ENCODE peak calls at places on chromosomes 6 and 20, in four cellular contexts. V is GM23338; B is activated T-helper 1 cell treated with anti-CD3 and anti-CD28 coated beads, Interleukin-12 subunit alpha, Interleukin-12 subunit beta, Interleukin-2, Interleukin-4 antibody, amounts not matched to agents 30 ng/mL and 10 ng/mL and 1 ng/mL, durations not matched to agents 14 hours and 24 hours and 36 hours; E is stimulated activated CD4-positive, alpha-beta T cell treated with anti-CD3 and anti-CD28 coated beads, Interleukin-4, amount 100 ng/mL, for 48 hours. W is an unnamed sample.

GRCh38 chr6:41280658-41281057 is 5.8 kb downstream of the TREM1 start:
- DNase-seq in V (no peak), B (no peak), E (no peak), W (no peak)

GRCh38 chr20:58179432-58180099 is 48.9 kb downstream of the ANKRD60 start:
- DNase-seq in V (peak; percentile 80), B (peak; percentile 57), E (peak; percentile 34), W (peak; percentile 90)

GRCh38 chr20:59831024-59831900 is 102.2 kb downstream of the SYCP2 start:
- DNase-seq in V (peak; percentile 21), B (no peak), E (no peak), W (peak; percentile 43)

GRCh38 chr20:44028868-44029847 is 114.5 kb downstream of the TOX2 start:
- DNase-seq in V (no peak), B (peak; percentile 24), E (no peak), W (no peak)

GRCh38 chr20:39885975-39886649 is 802.9 kb downstream of the MAFB start:
- DNase-seq in V (peak; percentile 94), B (no peak), E (no peak), W (peak; percentile 87)

GRCh38 chr6:35468980-35469710 is 944 bp downstream of the RPL10A start:
- DNase-seq in V (no peak), B (no peak), E (no peak), W (peak; percentile 68)

GRCh38 chr6:21953831-21954801 is 342.7 kb downstream of the PRL start:
- DNase-seq in V (peak; percentile 9), B (no peak), E (no peak), W (peak; percentile 65)

GRCh38 chr6:163922562-163922961 is 508.0 kb downstream of the QKI start:
- DNase-seq in V (no peak), B (no peak), E (no peak), W (no peak)

GRCh38 chr20:44142416-44142815 is 44.6 kb downstream of the JPH2 start:
- DNase-seq in V (no peak), B (no peak), E (no peak), W (no peak)

GRCh38 chr6:20025681-20026080 is 186.6 kb downstream of the MBOAT1 start:
- DNase-seq in V (no peak), B (no peak), E (no peak), W (no peak)

GRCh38 chr6:16742116-16742515 is 19.1 kb downstream of the ATXN1 start:
- DNase-seq in V (no peak), B (no peak), E (no peak), W (no peak)

GRCh38 chr6:16314311-16314710 is 75.9 kb downstream of the GMPR start:
- DNase-seq in V (no peak), B (no peak), E (no peak), W (peak; percentile 10)

GRCh38 chr6:43176423-43176786 is 5.3 kb downstream of the SRF start:
- DNase-seq in V (no peak), B (no peak), E (no peak), W (no peak)

GRCh38 chr6:79676785-79677736 is 45.9 kb downstream of the SH3BGRL2 start:
- DNase-seq in V (no peak), B (no peak), E (no peak), W (no peak)

GRCh38 chr6:112178846-112179245 is 75.5 kb downstream of the LAMA4 start:
- DNase-seq in V (no peak), B (no peak), E (no peak), W (no peak)

GRCh38 chr6:139648430-139649000 is 274.1 kb upstream of the CITED2 start:
- DNase-seq in V (no peak), B (no peak), E (no peak), W (no peak)

GRCh38 chr6:39313526-39314272 is 520 bp downstream of the KCNK17 start:
- DNase-seq in V (peak; percentile 83), B (no peak), E (no peak), W (peak; percentile 77)

GRCh38 chr6:158037771-158038170 is 56.1 kb downstream of the SYNJ2 start:
- DNase-seq in V (no peak), B (no peak), E (no peak), W (no peak)

GRCh38 chr6:44475779-44476434 is 88.4 kb downstream of the CDC5L start:
- DNase-seq in V (peak; percentile 90), B (peak; percentile 61), E (peak; percentile 64), W (peak; percentile 98)

GRCh38 chr6:16901777-16902176 is 140.5 kb upstream of the ATXN1 start:
- DNase-seq in V (no peak), B (no peak), E (no peak), W (no peak)

GRCh38 chr6:87483929-87484328 is 11.2 kb downstream of the SLC35A1 start:
- DNase-seq in V (peak; percentile 87), B (no peak), E (no peak), W (peak; percentile 94)

GRCh38 chr6:80425089-80425823 is 318.8 kb downstream of the BCKDHB start:
- DNase-seq in V (no peak), B (no peak), E (no peak), W (no peak)

GRCh38 chr20:41592516-41593192 is 25.5 kb downstream of the CHD6 start:
- DNase-seq in V (no peak), B (no peak), E (no peak), W (no peak)

GRCh38 chr6:76684881-76685280 is 612.4 kb upstream of the IMPG1 start:
- DNase-seq in V (peak; percentile 74), B (no peak), E (no peak), W (peak; percentile 59)

GRCh38 chr6:148068391-148068790 is 274.2 kb upstream of the SASH1 start:
- DNase-seq in V (no peak), B (no peak), E (no peak), W (no peak)

GRCh38 chr20:33999025-33999629 is 5.4 kb downstream of the RALY start:
- DNase-seq in V (no peak), B (no peak), E (no peak), W (no peak)

GRCh38 chr6:7919871-7920270 is 9.3 kb upstream of the TXNDC5 start:
- DNase-seq in V (peak; percentile 27), B (no peak), E (peak; percentile 45), W (peak; percentile 45)

GRCh38 chr6:4664117-4664626 is 112.0 kb upstream of the CDYL start:
- DNase-seq in V (no peak), B (no peak), E (no peak), W (no peak)

GRCh38 chr20:41213150-41213820 is 75.9 kb downstream of the PLCG1 start:
- DNase-seq in V (no peak), B (no peak), E (no peak), W (no peak)

GRCh38 chr20:32871622-32872160 is 13.0 kb downstream of the EFCAB8 start:
- DNase-seq in V (no peak), B (no peak), E (no peak), W (no peak)

GRCh38 chr20:46802696-46803445 is 91.8 kb upstream of the EYA2 start:
- DNase-seq in V (no peak), B (no peak), E (no peak), W (no peak)

GRCh38 chr20:37816726-37817125 is 86.2 kb upstream of the VSTM2L start:
- DNase-seq in V (no peak), B (no peak), E (no peak), W (no peak)

GRCh38 chr6:33450434-33450833 is 3.9 kb upstream of the ZBTB9 start:
- DNase-seq in V (no peak), B (no peak), E (no peak), W (no peak)